ENCODE peak calls at places on chromosomes 13 and 19, in eight cellular contexts. One of them, this sample, is unnamed.

GRCh38 chr13:82976499-82976898 is 905.8 kb downstream of the SLITRK1 start:
- DNase-seq in adipocyte: peak; percentile 21
- DNase-seq in tibial nerve: no peak
- DNase-seq in mesenchymal stem cell: no peak
- DNase-seq in HAP-1: no peak
- DNase-seq in transverse colon: no peak
- DNase-seq in IMR-90: peak; percentile 1
- DNase-seq in fibroblast of lung: no peak
- DNase-seq in this sample: no peak

GRCh38 chr13:110304256-110304655 is 2.7 kb downstream of the COL4A1 start:
- DNase-seq in mesenchymal stem cell: peak; percentile 84
- DNase-seq in HAP-1: no peak
- DNase-seq in IMR-90: peak; percentile 70
- DNase-seq in transverse colon: no peak
- DNase-seq in tibial nerve: peak; percentile 47
- DNase-seq in fibroblast of lung: peak; percentile 55
- DNase-seq in adipocyte: no peak
- DNase-seq in this sample: no peak

GRCh38 chr13:52830946-52831345 is 17.5 kb downstream of the PCDH8 start:
- DNase-seq in IMR-90: peak; percentile 34
- DNase-seq in mesenchymal stem cell: no peak
- DNase-seq in fibroblast of lung: peak; percentile 52
- DNase-seq in adipocyte: no peak
- DNase-seq in HAP-1: peak; percentile 27
- DNase-seq in transverse colon: no peak
- DNase-seq in tibial nerve: no peak
- DNase-seq in this sample: no peak

GRCh38 chr13:76820759-76821158 is 65.4 kb downstream of the KCTD12 start:
- DNase-seq in adipocyte: peak; percentile 36
- DNase-seq in fibroblast of lung: no peak
- DNase-seq in HAP-1: no peak
- DNase-seq in transverse colon: no peak
- DNase-seq in IMR-90: no peak
- DNase-seq in tibial nerve: peak; percentile 75
- DNase-seq in mesenchymal stem cell: peak; percentile 16
- DNase-seq in this sample: no peak

GRCh38 chr19:48676887-48677286 is 4.1 kb upstream of the NTN5 start:
- DNase-seq in fibroblast of lung: no peak
- DNase-seq in HAP-1: no peak
- DNase-seq in tibial nerve: no peak
- DNase-seq in adipocyte: no peak
- DNase-seq in IMR-90: no peak
- DNase-seq in transverse colon: peak; percentile 76
- DNase-seq in mesenchymal stem cell: no peak
- DNase-seq in this sample: no peak

GRCh38 chr13:75825599-75825998 is 189.5 kb downstream of the LMO7 start:
- DNase-seq in adipocyte: no peak
- DNase-seq in HAP-1: no peak
- DNase-seq in IMR-90: no peak
- DNase-seq in transverse colon: no peak
- DNase-seq in tibial nerve: no peak
- DNase-seq in fibroblast of lung: no peak
- DNase-seq in mesenchymal stem cell: no peak
- DNase-seq in this sample: no peak

GRCh38 chr13:106133025-106133424 is 402.4 kb downstream of the EFNB2 start:
- DNase-seq in transverse colon: no peak
- DNase-seq in IMR-90: peak; percentile 81
- DNase-seq in tibial nerve: no peak
- DNase-seq in HAP-1: no peak
- DNase-seq in fibroblast of lung: peak; percentile 88
- DNase-seq in adipocyte: peak; percentile 65
- DNase-seq in mesenchymal stem cell: peak; percentile 34
- DNase-seq in this sample: no peak

GRCh38 chr19:12896460-12896859 is 5.5 kb downstream of the GCDH start:
- DNase-seq in IMR-90: no peak
- DNase-seq in adipocyte: no peak
- DNase-seq in HAP-1: no peak
- DNase-seq in tibial nerve: no peak
- DNase-seq in fibroblast of lung: no peak
- DNase-seq in transverse colon: no peak
- DNase-seq in mesenchymal stem cell: no peak
- DNase-seq in this sample: no peak

GRCh38 chr19:5343848-5344247 is 3.2 kb upstream of the PTPRS start:
- DNase-seq in fibroblast of lung: peak; percentile 58
- DNase-seq in adipocyte: peak; percentile 59
- DNase-seq in tibial nerve: no peak
- DNase-seq in mesenchymal stem cell: peak; percentile 67
- DNase-seq in IMR-90: peak; percentile 47
- DNase-seq in transverse colon: no peak
- DNase-seq in HAP-1: no peak
- DNase-seq in this sample: no peak

GRCh38 chr13:91174886-91175501 is 172.5 kb upstream of the MIR17HG start:
- DNase-seq in mesenchymal stem cell: no peak
- DNase-seq in transverse colon: no peak
- DNase-seq in adipocyte: no peak
- DNase-seq in IMR-90: no peak
- DNase-seq in tibial nerve: no peak
- DNase-seq in fibroblast of lung: peak; percentile 12
- DNase-seq in HAP-1: no peak
- DNase-seq in this sample: no peak

GRCh38 chr13:27960362-27961226 is 8.5 kb downstream of the CDX2 start:
- DNase-seq in tibial nerve: no peak
- DNase-seq in IMR-90: no peak
- DNase-seq in HAP-1: no peak
- DNase-seq in mesenchymal stem cell: peak; percentile 85
- DNase-seq in adipocyte: no peak
- DNase-seq in transverse colon: peak; percentile 88
- DNase-seq in fibroblast of lung: no peak
- DNase-seq in this sample: no peak

GRCh38 chr19:58033741-58034475 is at the start of gene ZSCAN1:
- DNase-seq in adipocyte: peak; percentile 52
- DNase-seq in tibial nerve: peak; percentile 38
- DNase-seq in HAP-1: no peak
- DNase-seq in mesenchymal stem cell: peak; percentile 75
- DNase-seq in transverse colon: peak; percentile 66
- DNase-seq in IMR-90: peak; percentile 41
- DNase-seq in fibroblast of lung: peak; percentile 79
- DNase-seq in this sample: peak; percentile 94

GRCh38 chr13:100581504-100581903 is 7.1 kb downstream of the GGACT start:
- DNase-seq in transverse colon: no peak
- DNase-seq in IMR-90: no peak
- DNase-seq in mesenchymal stem cell: no peak
- DNase-seq in fibroblast of lung: no peak
- DNase-seq in adipocyte: no peak
- DNase-seq in tibial nerve: no peak
- DNase-seq in HAP-1: no peak
- DNase-seq in this sample: no peak

GRCh38 chr13:88526186-88526852 is 855.1 kb downstream of the SLITRK5 start:
- DNase-seq in fibroblast of lung: no peak
- DNase-seq in tibial nerve: no peak
- DNase-seq in transverse colon: no peak
- DNase-seq in HAP-1: no peak
- DNase-seq in mesenchymal stem cell: no peak
- DNase-seq in IMR-90: no peak
- DNase-seq in adipocyte: no peak
- DNase-seq in this sample: no peak

GRCh38 chr19:56974554-56975207 is 134.2 kb upstream of the PEG3 start:
- DNase-seq in tibial nerve: no peak
- DNase-seq in HAP-1: no peak
- DNase-seq in transverse colon: no peak
- DNase-seq in fibroblast of lung: no peak
- DNase-seq in adipocyte: no peak
- DNase-seq in mesenchymal stem cell: no peak
- DNase-seq in IMR-90: no peak
- DNase-seq in this sample: no peak
- H3K4me1 ChIP-seq in tibial nerve: no peaks in the 10 kb centered on the region
- H3K4me1 ChIP-seq in HAP-1: no peaks in the 10 kb centered on the region
- H3K4me1 ChIP-seq in transverse colon: no peaks in the 10 kb centered on the region
- H3K4me1 ChIP-seq in fibroblast of lung: no peaks in the 10 kb centered on the region
- H3K4me1 ChIP-seq in adipocyte: no peaks in the 10 kb centered on the region
- H3K4me1 ChIP-seq in mesenchymal stem cell: no peaks in the 10 kb centered on the region
- H3K4me1 ChIP-seq in IMR-90: no peaks in the 10 kb centered on the region
- H3K4me1 ChIP-seq in this sample: no peaks in the 10 kb centered on the region

DNA sequence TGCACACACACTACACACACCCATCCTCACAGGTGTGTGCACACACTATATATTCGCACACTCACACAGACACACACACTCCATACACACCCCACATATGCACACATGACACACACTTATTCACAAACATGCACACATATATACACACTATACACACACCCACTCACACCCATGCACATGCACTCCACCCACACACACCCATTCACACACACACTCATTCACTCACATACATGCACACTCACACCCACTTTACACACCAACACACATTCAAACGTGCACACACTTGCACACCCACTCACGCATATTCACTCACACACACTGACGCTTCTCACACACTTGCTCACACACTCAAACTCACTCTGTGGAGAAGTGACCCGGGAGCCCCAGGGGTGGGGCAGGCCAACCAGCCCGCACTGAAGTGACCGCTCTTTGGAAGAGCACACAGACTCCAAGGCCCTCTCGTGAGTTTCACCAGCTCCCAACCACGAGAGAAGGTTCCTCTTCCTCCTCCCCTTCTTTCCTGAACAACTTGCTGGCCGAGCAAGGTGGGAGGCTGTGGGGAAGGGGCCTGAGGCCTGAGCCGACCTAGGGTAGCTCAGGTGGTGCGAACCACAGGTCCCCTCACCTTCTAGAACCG is 86.1 kb upstream of the TM9SF2 start:
- DNase-seq in tibial nerve: no peak
- DNase-seq in fibroblast of lung: no peak
- DNase-seq in transverse colon: no peak
- DNase-seq in HAP-1: no peak
- DNase-seq in mesenchymal stem cell: no peak
- DNase-seq in adipocyte: no peak
- DNase-seq in IMR-90: no peak
- DNase-seq in this sample: no peak
- H3K4me1 ChIP-seq in tibial nerve: no peaks in the 10 kb centered on the region
- H3K4me1 ChIP-seq in fibroblast of lung: no peaks in the 10 kb centered on the region
- H3K4me1 ChIP-seq in transverse colon: no peaks in the 10 kb centered on the region
- H3K4me1 ChIP-seq in HAP-1: no peaks in the 10 kb centered on the region
- H3K4me1 ChIP-seq in mesenchymal stem cell: peaks cover 5% of the 10 kb centered on the region
- H3K4me1 ChIP-seq in adipocyte: no peaks in the 10 kb centered on the region
- H3K4me1 ChIP-seq in IMR-90: no peaks in the 10 kb centered on the region
- H3K4me1 ChIP-seq in this sample: no peaks in the 10 kb centered on the region

GRCh38 chr19:54149021-54149812 is 10.3 kb downstream of the LENG1 start:
- DNase-seq in IMR-90: no peak
- DNase-seq in tibial nerve: no peak
- DNase-seq in HAP-1: no peak
- DNase-seq in mesenchymal stem cell: no peak
- DNase-seq in transverse colon: no peak
- DNase-seq in fibroblast of lung: no peak
- DNase-seq in adipocyte: no peak
- DNase-seq in this sample: no peak

GRCh38 chr19:54152878-54153524 is 6.5 kb downstream of the LENG1 start:
- DNase-seq in mesenchymal stem cell: no peak
- DNase-seq in adipocyte: no peak
- DNase-seq in tibial nerve: no peak
- DNase-seq in HAP-1: no peak
- DNase-seq in fibroblast of lung: no peak
- DNase-seq in IMR-90: no peak
- DNase-seq in transverse colon: no peak
- DNase-seq in this sample: no peak

GRCh38 chr19:54153731-54154326 is 5.7 kb downstream of the LENG1 start:
- DNase-seq in IMR-90: no peak
- DNase-seq in mesenchymal stem cell: no peak
- DNase-seq in tibial nerve: no peak
- DNase-seq in adipocyte: no peak
- DNase-seq in transverse colon: peak; percentile 7
- DNase-seq in HAP-1: no peak
- DNase-seq in fibroblast of lung: no peak
- DNase-seq in this sample: no peak

GRCh38 chr19:54152267-54152666 is 7.3 kb downstream of the LENG1 start:
- DNase-seq in adipocyte: no peak
- DNase-seq in mesenchymal stem cell: no peak
- DNase-seq in fibroblast of lung: no peak
- DNase-seq in IMR-90: no peak
- DNase-seq in transverse colon: no peak
- DNase-seq in HAP-1: no peak
- DNase-seq in tibial nerve: no peak
- DNase-seq in this sample: no peak

DNA sequence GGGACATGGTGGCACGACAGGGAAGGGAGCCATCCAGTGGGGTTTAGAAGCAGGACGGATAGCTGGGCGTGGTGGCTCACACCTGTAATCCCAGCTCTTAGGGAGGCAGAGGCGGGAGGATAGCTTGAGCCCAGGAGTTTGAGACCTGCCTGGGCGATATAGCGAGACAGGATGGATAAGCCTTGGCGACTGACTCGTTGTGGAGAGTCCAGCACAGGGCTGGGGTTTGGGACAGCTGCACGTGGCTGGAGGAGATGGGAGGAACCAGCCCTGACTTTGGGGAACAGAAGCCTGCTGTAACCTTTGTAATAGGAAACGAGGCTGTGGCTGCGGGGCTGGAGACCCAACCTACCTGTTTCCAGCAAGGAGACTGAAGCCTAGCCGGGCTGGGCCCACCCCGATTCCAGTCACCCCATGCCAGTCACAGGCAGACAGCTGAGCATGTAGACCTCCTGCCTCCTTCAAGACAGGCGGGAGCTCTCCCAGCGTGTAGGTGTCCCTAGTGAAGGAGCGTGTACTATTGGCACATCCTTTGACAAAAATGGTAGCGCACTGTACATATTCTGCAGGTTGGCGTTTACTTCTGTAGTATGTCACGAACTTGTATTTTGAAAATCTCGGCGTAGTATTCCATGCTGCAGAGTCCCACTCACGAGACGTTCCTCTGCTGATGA is 8.0 kb downstream of the LENG1 start:
- DNase-seq in IMR-90: no peak
- DNase-seq in adipocyte: no peak
- DNase-seq in HAP-1: no peak
- DNase-seq in fibroblast of lung: no peak
- DNase-seq in transverse colon: no peak
- DNase-seq in mesenchymal stem cell: no peak
- DNase-seq in tibial nerve: no peak
- DNase-seq in this sample: no peak
- H3K4me1 ChIP-seq in IMR-90: no peaks in the 10 kb centered on the region
- H3K4me1 ChIP-seq in adipocyte: peaks cover 21% of the 10 kb centered on the region
- H3K4me1 ChIP-seq in HAP-1: no peaks in the 10 kb centered on the region
- H3K4me1 ChIP-seq in fibroblast of lung: peaks cover 9% of the 10 kb centered on the region
- H3K4me1 ChIP-seq in transverse colon: no peaks in the 10 kb centered on the region
- H3K4me1 ChIP-seq in mesenchymal stem cell: peaks cover 5% of the 10 kb centered on the region
- H3K4me1 ChIP-seq in tibial nerve: no peaks in the 10 kb centered on the region
- H3K4me1 ChIP-seq in this sample: no peaks in the 10 kb centered on the region

DNA sequence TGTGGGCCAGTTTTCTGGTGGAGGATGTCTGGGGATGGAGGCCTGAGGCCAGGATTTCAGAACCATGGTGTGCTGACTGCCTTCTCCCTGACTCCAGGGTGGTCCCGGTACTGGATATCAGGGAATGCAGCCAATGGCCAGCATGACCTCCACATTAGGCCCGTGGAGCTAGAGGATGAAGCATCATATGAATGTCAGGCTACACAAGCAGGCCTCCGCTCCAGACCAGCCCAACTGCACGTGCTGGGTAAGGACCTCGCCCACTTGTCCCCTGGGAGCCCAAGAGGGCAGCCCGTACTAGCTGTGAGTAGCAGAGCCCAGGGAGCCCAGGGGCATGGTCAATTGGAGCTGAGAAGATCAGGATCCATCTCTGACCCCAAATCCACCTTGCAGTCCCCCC is 1.6 kb downstream of the KIRREL2 start:
- DNase-seq in adipocyte: no peak
- DNase-seq in fibroblast of lung: no peak
- DNase-seq in tibial nerve: no peak
- DNase-seq in transverse colon: no peak
- DNase-seq in mesenchymal stem cell: no peak
- DNase-seq in HAP-1: no peak
- DNase-seq in IMR-90: no peak
- DNase-seq in this sample: no peak
- H3K4me1 ChIP-seq in adipocyte: peaks cover 8% of the 10 kb centered on the region
- H3K4me1 ChIP-seq in fibroblast of lung: no peaks in the 10 kb centered on the region
- H3K4me1 ChIP-seq in tibial nerve: peaks cover 9% of the 10 kb centered on the region
- H3K4me1 ChIP-seq in transverse colon: no peaks in the 10 kb centered on the region
- H3K4me1 ChIP-seq in mesenchymal stem cell: peaks cover 20% of the 10 kb centered on the region
- H3K4me1 ChIP-seq in HAP-1: peaks cover 6% of the 10 kb centered on the region
- H3K4me1 ChIP-seq in IMR-90: no peaks in the 10 kb centered on the region
- H3K4me1 ChIP-seq in this sample: no peaks in the 10 kb centered on the region